ENCODE peak calls at places on chromosomes 3 and 15, in nine cellular contexts. W, U, O, D, V, T, N, G and A are unnamed samples.
A peak's percentile ranks its signal among the peaks of the same experiment; 100 is the strongest.

GRCh38 chr3:50248387-50248786 is 12.4 kb downstream of the GNAI2 start:
- DNase-seq in W (no peak), U (no peak), O (no peak), D (no peak), V (no peak), T (no peak), N (no peak), G (peak; percentile 46), A (no peak)

GRCh38 chr15:73745073-73745472 is 8.1 kb downstream of the INSYN1 start:
- DNase-seq in W (no peak), U (no peak), O (no peak), D (no peak), V (no peak), T (no peak), N (no peak), G (no peak), A (no peak)

GRCh38 chr3:183265157-183265642 is 12.1 kb downstream of the B3GNT5 start:
- DNase-seq in W (peak; percentile 28), U (peak; percentile 75), O (peak; percentile 83), D (peak; percentile 65), V (no peak), T (no peak), N (no peak), G (peak; percentile 74), A (no peak)

GRCh38 chr3:99651561-99651960 is 13.2 kb downstream of the COL8A1 start:
- DNase-seq in W (peak; percentile 29), U (peak; percentile 77), O (peak; percentile 78), D (peak; percentile 82), V (no peak), T (peak; percentile 31), N (no peak), G (peak; percentile 87), A (no peak)

GRCh38 chr3:17125738-17126137 is 241.0 kb downstream of the PLCL2 start:
- DNase-seq in W (no peak), U (no peak), O (no peak), D (no peak), V (no peak), T (no peak), N (no peak), G (no peak), A (no peak)

GRCh38 chr3:141797167-141797773 is 34.1 kb downstream of the GRK7 start:
- DNase-seq in W (peak; percentile 33), U (peak; percentile 71), O (peak; percentile 81), D (peak; percentile 81), V (peak; percentile 31), T (peak; percentile 35), N (peak; percentile 33), G (peak; percentile 41), A (peak; percentile 45)

GRCh38 chr15:69820819-69821218 is 276.9 kb downstream of the TLE3 start:
- DNase-seq in W (no peak), U (peak; percentile 82), O (no peak), D (peak; percentile 97), V (no peak), T (no peak), N (no peak), G (no peak), A (no peak)

GRCh38 chr15:58627706-58628105 is 121.8 kb downstream of the ADAM10 start:
- DNase-seq in W (no peak), U (no peak), O (peak; percentile 27), D (peak; percentile 53), V (no peak), T (no peak), N (no peak), G (peak; percentile 5), A (no peak)

GRCh38 chr15:33547876-33548275 is 237.1 kb downstream of the RYR3 start:
- DNase-seq in W (no peak), U (peak; percentile 54), O (peak; percentile 41), D (peak; percentile 48), V (no peak), T (peak; percentile 32), N (no peak), G (peak; percentile 51), A (no peak)

DNA sequence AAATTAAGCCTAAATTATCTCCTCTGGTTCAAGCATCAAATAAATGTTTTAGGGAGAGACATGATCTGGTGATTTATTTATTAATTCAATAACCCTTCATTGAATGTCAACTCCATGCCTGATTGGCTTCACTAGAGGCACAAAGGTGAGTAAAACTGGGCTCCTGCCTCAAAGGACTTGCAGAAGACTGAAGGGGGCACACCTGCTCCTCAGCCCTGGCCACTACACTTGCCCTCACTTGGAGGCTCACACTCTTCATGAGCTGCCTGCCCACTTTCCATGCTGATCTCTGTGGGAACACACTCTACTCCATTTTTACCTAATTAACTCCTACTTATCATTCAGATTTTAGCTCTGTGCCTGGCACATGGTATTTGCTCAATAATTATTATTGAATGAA is 84.4 kb upstream of the KCNMB2 start:
- DNase-seq in W (no peak), U (no peak), O (no peak), D (no peak), V (no peak), T (no peak), N (no peak), G (no peak), A (no peak)
- TF ChIP-seq CTCF in W (no peak), U (no peak), O (no peak), D (no peak), V (no peak), T (no peak), N (no peak), G (no peak), A (no peak)

DNA sequence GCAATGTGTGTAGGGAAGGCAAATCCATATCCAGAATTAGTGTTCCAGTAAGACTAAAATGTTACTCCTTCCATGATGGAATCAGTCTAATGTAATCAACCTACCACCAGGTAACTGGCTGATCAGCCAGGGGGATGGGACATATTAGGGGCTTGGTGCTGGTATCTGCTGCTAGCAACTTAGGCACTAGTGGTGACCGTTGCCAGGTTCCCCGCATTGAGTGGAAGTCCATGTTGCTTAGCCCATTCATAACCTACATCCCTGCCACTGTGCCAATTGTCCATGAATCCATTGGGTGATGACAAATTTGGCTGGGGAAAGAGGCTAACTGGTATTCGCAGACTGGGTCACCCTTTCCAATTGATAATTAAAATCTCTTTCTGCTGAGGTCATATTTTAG is 212.2 kb upstream of the ROBO1 start:
- DNase-seq in W (no peak), U (no peak), O (no peak), D (no peak), V (no peak), T (no peak), N (no peak), G (no peak), A (no peak)
- TF ChIP-seq CTCF in W (no peak), U (no peak), O (no peak), D (no peak), V (no peak), T (no peak), N (no peak), G (no peak), A (no peak)

GRCh38 chr3:73056365-73057150 is 4.9 kb upstream of the EBLN2 start:
- DNase-seq in W (no peak), U (peak; percentile 64), O (peak; percentile 76), D (peak; percentile 78), V (no peak), T (no peak), N (no peak), G (peak; percentile 77), A (no peak)
- TF ChIP-seq CTCF in W (peak; percentile 57), U (peak; percentile 44), O (peak; percentile 32), D (peak; percentile 52), V (peak; percentile 80), T (no peak), N (peak; percentile 79), G (peak; percentile 47), A (peak; percentile 83)

GRCh38 chr3:62833538-62833937 is 41.7 kb downstream of the CADPS start:
- DNase-seq in W (no peak), U (peak; percentile 5), O (no peak), D (peak; percentile 1), V (no peak), T (no peak), N (no peak), G (peak; percentile 30), A (no peak)
- TF ChIP-seq CTCF in W (no peak), U (peak; percentile 46), O (peak; percentile 15), D (peak; percentile 26), V (no peak), T (no peak), N (no peak), G (peak; percentile 60), A (no peak)

GRCh38 chr15:51801391-51801835 is 28.0 kb upstream of the TMOD3 start:
- DNase-seq in W (no peak), U (peak; percentile 64), O (peak; percentile 64), D (peak; percentile 65), V (no peak), T (no peak), N (no peak), G (peak; percentile 31), A (no peak)
- TF ChIP-seq CTCF in W (peak; percentile 15), U (peak; percentile 83), O (peak; percentile 72), D (peak; percentile 88), V (no peak), T (no peak), N (peak; percentile 19), G (peak; percentile 58), A (no peak)

GRCh38 chr15:37888356-37888755 is 46.1 kb upstream of the TMCO5A start:
- DNase-seq in W (no peak), U (no peak), O (no peak), D (no peak), V (no peak), T (no peak), N (no peak), G (no peak), A (no peak)

GRCh38 chr15:37893309-37893708 is 41.1 kb upstream of the TMCO5A start:
- DNase-seq in W (no peak), U (no peak), O (no peak), D (no peak), V (no peak), T (no peak), N (no peak), G (no peak), A (no peak)

GRCh38 chr15:37891754-37892368 is 42.6 kb upstream of the TMCO5A start:
- DNase-seq in W (no peak), U (peak; percentile 43), O (peak; percentile 72), D (peak; percentile 75), V (no peak), T (no peak), N (no peak), G (peak; percentile 64), A (no peak)
- TF ChIP-seq CTCF in W (peak; percentile 60), U (peak; percentile 93), O (peak; percentile 88), D (peak; percentile 88), V (no peak), T (no peak), N (peak; percentile 42), G (peak; percentile 96), A (peak; percentile 29)

DNA sequence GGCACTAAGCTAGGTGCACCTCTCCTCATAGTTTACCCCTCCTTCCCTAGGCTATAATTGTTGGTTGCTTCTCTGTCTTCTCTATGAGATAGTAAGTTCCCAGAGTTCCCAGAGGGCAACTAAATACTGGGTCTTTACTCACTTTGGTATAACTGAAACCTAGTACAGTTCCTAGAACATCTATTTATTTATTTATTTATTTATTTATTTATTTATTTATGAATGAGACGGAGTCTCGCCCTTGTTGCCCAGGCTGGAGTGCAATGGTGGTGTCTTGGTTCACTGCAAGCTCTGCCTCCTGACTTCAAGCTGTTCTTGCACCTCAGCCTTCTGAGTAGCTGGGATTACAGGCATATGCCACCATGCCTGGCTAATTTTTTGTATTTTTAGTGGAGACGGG is 71.1 kb upstream of the FLNB start:
- DNase-seq in W (no peak), U (no peak), O (no peak), D (no peak), V (no peak), T (no peak), N (no peak), G (no peak), A (no peak)
- TF ChIP-seq CTCF in W (no peak), U (no peak), O (no peak), D (no peak), V (no peak), T (no peak), N (no peak), G (no peak), A (no peak)